ENCODE peak calls at places on chromosomes 12 and 14, in four cellular contexts. X is SK-N-SH, F is OCI-LY7, P is PC-3. Q is an unnamed sample.

GRCh38 chr12:110122929-110123328 is 1.2 kb upstream of the IFT81 start:
- DNase-seq in X (no peak), F (no peak), P (no peak), Q (no peak)

GRCh38 chr12:85834378-85834777 is 1.8 kb downstream of the RASSF9 start:
- DNase-seq in X (no peak), F (no peak), P (peak; percentile 47), Q (no peak)

GRCh38 chr14:92998957-92999356 is 76.0 kb downstream of the CHGA start:
- DNase-seq in X (no peak), F (no peak), P (no peak), Q (peak; percentile 11)

GRCh38 chr14:24013654-24014514 is 25.2 kb downstream of the DHRS4L2 start:
- DNase-seq in X (peak; percentile 78), F (peak; percentile 82), P (peak; percentile 89), Q (peak; percentile 85)

GRCh38 chr12:118429703-118430383 is 53.5 kb downstream of the SUDS3 start:
- DNase-seq in X (no peak), F (no peak), P (no peak), Q (no peak)

GRCh38 chr14:72559227-72559626 is 334.7 kb downstream of the DPF3 start:
- DNase-seq in X (no peak), F (no peak), P (peak; percentile 46), Q (peak; percentile 90)

GRCh38 chr14:21096438-21096837 is 2.0 kb downstream of the ZNF219 start:
- DNase-seq in X (peak; percentile 8), F (no peak), P (no peak), Q (peak; percentile 87)

GRCh38 chr12:125552223-125552747 is 487.1 kb downstream of the AACS start:
- DNase-seq in X (no peak), F (peak; percentile 5), P (no peak), Q (no peak)

GRCh38 chr14:96502621-96503251 is 554 bp downstream of the PAPOLA start:
- DNase-seq in X (peak; percentile 85), F (peak; percentile 74), P (peak; percentile 23), Q (peak; percentile 84)

GRCh38 chr14:96501383-96501745 is 818 bp upstream of the PAPOLA start:
- DNase-seq in X (peak; percentile 17), F (peak; percentile 22), P (peak; percentile 14), Q (peak; percentile 38)

GRCh38 chr14:96497087-96497486 is 5.1 kb upstream of the PAPOLA start:
- DNase-seq in X (no peak), F (no peak), P (peak; percentile 49), Q (no peak)

GRCh38 chr14:96497586-96497985 is 4.6 kb upstream of the PAPOLA start:
- DNase-seq in X (no peak), F (no peak), P (no peak), Q (no peak)

DNA sequence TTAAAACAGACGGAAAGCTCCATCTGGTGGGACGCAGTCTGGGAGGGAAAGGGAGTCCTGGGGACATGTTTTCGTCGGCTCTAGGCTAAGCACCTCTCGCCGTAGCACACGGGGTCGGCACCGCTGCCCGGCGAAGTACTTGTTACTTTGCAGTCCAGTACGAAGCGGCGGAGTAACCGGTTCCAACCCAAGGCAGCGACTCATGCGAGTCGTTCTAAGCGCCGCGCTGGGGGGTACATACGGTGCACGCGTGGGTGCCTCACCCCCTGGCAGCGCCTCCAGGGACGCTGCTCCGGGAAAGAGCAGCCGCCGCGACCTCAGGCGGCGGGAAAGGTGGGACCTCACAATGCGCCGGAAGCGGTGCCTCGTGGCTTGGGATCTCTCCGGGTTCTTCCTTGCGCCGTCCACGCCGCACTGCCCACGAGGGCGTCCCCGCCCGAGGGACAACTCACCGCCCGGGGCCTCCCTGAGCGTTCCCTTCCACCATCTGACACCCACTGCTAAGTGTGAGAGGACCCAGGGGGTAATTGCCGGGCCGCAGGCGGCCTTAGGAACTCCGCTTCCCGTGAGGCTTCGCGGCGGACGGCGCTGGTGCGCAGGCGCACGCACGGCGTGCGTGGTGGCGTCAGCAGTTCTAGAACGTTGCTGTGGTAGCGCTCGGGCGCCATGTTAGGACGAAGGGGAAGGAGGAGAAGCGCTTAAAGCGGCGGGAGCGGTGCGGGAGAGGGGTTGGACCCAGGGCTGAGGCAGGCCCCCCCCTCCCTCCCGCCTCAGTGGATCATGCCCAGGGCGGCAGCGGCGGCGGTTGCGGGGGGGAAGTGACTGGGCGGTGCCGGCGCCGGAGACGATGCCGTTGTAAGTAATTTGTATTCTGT is at the start of gene PAPOLA:
- DNase-seq in X (peak; percentile 93), F (peak; percentile 96), P (peak; percentile 96), Q (peak; percentile 98)
- H3K79me2 ChIP-seq in X (peaks cover 46% of the 10 kb centered on the region), F (peaks cover 60% of the 10 kb centered on the region), P (peaks cover 60% of the 10 kb centered on the region), Q (peaks cover 48% of the 10 kb centered on the region)

DNA sequence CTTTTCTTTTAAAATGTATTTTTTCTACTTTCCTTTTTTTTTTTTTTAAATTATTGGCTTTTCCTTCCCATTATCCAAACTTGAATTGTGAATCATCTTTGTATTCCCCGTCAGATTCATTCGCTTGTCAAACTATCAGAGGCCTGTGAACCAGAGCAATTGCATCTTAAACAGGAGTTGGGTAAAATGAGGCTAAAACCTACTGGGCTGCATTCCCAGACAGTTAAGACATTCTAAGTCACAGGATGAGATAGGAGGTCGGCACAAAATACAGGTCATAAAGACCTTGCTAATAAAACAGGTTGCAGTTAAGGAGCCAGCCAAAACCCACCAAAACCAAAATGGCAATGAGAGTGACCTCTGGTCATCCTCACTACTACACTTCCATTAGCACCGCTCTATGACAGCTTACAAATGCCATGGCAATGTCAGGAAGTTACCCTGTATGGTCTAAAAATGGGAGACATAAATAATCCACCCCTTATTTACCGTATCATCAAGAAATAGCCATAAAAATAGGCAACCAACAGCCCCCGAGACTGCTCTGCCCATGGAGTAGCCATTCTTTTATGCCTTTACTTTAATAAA is 19.9 kb downstream of the FUT8 start:
- DNase-seq in X (no peak), F (no peak), P (no peak), Q (no peak)
- H3K4me2 ChIP-seq in X (peak overlapping the region; percentile 36), F (peak overlapping the region; percentile 7), P (no peak overlapping the region), Q (peak overlapping the region; percentile 49)

GRCh38 chr12:113222730-113223531 is 1.7 kb downstream of the TPCN1 start:
- DNase-seq in X (no peak), F (peak; percentile 61), P (peak; percentile 89), Q (peak; percentile 92)
- H3K4me1 ChIP-seq in X (peaks cover 15% of the 10 kb centered on the region), F (peaks cover 42% of the 10 kb centered on the region), P (peaks cover 27% of the 10 kb centered on the region), Q (peaks cover 17% of the 10 kb centered on the region)

DNA sequence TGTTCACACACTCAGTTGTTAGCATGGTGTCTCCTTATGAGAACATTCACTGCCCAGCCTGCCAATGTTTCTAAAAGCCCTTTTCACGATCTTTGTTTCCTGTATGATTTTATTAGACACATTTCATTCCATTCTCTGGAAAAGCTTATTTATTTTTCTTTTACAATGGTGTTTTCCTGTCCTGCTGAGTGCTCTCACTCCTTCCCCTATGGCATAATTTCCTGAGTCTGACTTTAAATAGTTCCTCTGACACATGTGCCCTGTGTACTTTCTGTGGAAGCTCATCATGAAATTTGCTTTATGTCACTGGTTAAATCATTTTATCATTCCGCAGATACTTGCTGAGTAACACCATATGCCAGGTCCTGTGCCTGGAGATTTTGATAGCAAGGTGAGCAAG is 612.0 kb downstream of the FLRT2 start:
- DNase-seq in X (no peak), F (no peak), P (no peak), Q (no peak)
- H3K79me2 ChIP-seq in X (no peaks in the 10 kb centered on the region), F (no peaks in the 10 kb centered on the region), P (no peaks in the 10 kb centered on the region), Q (no peaks in the 10 kb centered on the region)

DNA sequence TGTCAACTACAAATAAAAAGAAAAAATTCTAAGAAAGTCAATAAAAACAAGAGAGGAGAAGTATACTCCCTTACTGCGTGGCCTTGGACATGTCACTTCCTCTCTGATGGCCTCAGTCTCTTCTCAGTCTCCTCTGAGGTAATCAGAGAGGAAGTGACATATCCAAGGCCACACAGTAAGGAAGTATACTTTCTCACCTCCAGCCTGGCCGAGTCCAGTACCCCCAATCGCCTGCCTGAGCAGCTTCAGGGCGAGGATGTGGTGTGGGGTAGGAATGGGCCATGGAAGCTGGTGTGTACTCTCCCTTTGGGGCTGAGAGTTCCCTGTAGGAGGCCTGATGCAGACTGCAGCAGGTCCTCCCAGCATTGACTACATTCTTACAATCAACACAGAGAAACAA is 15.8 kb downstream of the VDR start:
- DNase-seq in X (no peak), F (peak; percentile 47), P (no peak), Q (no peak)
- H3K4me2 ChIP-seq in X (no peak overlapping the region), F (peak overlapping the region; percentile 15), P (no peak overlapping the region), Q (no peak overlapping the region)

GRCh38 chr12:15208140-15208539 is 13.1 kb downstream of the RERG start:
- DNase-seq in X (no peak), F (no peak), P (no peak), Q (no peak)

GRCh38 chr12:15208871-15209656 is 12.2 kb downstream of the RERG start:
- DNase-seq in X (no peak), F (no peak), P (no peak), Q (no peak)

GRCh38 chr12:15206831-15207394 is 14.3 kb downstream of the RERG start:
- DNase-seq in X (no peak), F (no peak), P (no peak), Q (no peak)

GRCh38 chr12:15212877-15213276 is 8.3 kb downstream of the RERG start:
- DNase-seq in X (no peak), F (no peak), P (no peak), Q (no peak)

GRCh38 chr12:15209782-15210181 is 11.4 kb downstream of the RERG start:
- DNase-seq in X (no peak), F (no peak), P (no peak), Q (peak; percentile 49)
- H3K4me1 ChIP-seq in X (no peaks in the 10 kb centered on the region), F (no peaks in the 10 kb centered on the region), P (no peaks in the 10 kb centered on the region), Q (peaks cover 8% of the 10 kb centered on the region)

DNA sequence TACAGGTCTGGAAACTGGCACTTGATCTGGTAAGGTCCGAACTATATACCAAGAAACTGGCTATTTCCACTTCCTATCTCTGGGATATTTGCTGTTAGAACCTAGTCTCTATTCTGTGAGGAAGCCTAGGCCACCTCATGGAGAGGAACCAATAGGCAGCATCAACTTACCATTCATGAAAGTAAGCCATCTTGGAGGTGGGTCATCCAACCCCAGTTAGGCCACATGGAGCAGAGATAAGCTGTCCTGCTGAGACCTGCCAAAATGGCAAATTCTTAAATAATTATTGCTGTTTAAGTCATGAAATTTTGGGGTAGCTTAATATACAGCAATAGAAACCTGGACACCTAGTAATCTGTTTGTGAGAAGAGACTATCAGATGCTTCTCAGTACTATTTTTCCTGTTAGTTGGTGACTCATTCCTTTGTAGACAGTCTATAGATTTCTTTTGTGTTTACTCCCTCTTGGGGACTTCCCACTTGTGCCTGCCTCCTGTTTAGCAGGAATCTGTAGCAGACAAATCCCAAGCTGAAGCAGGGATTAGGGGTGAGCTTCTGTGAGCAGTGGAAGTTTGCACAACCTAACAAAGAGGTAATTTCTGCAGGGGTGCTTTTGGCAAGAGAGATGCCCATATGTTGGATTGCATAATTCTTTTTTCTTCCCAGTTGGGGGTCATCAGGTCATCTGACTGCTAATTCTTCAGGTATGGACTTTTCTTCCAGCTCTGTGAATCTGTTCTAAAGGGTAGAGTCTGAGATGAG is 136.8 kb downstream of the IGF1 start:
- DNase-seq in X (no peak), F (no peak), P (no peak), Q (no peak)
- H3K79me2 ChIP-seq in X (no peaks in the 10 kb centered on the region), F (no peaks in the 10 kb centered on the region), P (no peaks in the 10 kb centered on the region), Q (no peaks in the 10 kb centered on the region)

DNA sequence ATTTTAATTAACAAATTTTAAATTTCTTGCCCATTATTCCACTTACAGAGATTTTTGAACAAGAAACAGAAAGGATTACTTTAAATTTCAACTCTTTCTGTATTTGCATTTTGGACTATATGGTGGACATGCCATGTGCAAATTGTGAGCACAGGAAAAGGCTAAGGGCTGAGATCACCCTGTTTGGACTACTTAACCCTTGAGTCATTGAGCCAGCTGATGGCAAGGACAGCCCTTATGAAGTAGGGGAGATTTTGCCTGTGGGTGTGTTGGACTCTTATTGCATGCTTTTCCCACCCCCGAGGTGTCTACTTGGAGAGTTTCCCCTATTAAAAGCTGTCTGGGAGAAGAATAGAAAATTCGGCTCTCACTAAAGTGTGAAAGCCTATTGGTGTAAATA is 17.2 kb downstream of the DERA start:
- DNase-seq in X (no peak), F (no peak), P (peak; percentile 64), Q (peak; percentile 82)
- H3K4me2 ChIP-seq in X (peak overlapping the region; percentile 65), F (no peak overlapping the region), P (peak overlapping the region; percentile 34), Q (peak overlapping the region; percentile 66)

Q was measured in osteoblast.